ENCODE peak calls at places on chromosomes 12 and 14, in four cellular contexts. One of them, this sample, is unnamed.

GRCh38 chr12:5689773-5690172 is 255.3 kb downstream of the ANO2 start:
- DNase-seq in adipocyte: no peak
- DNase-seq in left cardiac atrium: no peak
- DNase-seq in COLO829: no peak
- DNase-seq in this sample: no peak

GRCh38 chr14:99596772-99597171 is 7.2 kb downstream of the CCDC85C start:
- DNase-seq in left cardiac atrium: no peak
- DNase-seq in adipocyte: no peak
- DNase-seq in COLO829: no peak
- DNase-seq in this sample: no peak

GRCh38 chr14:100872241-100872640 is 31.3 kb downstream of the RTL1 start:
- DNase-seq in COLO829: no peak
- DNase-seq in adipocyte: no peak
- DNase-seq in left cardiac atrium: no peak
- DNase-seq in this sample: no peak

GRCh38 chr12:49548822-49549648 is 10.2 kb downstream of the KCNH3 start:
- DNase-seq in left cardiac atrium: peak
- DNase-seq in COLO829: no peak
- DNase-seq in adipocyte: peak
- DNase-seq in this sample: no peak

GRCh38 chr14:64506751-64507150 is 2.2 kb downstream of the ZBTB1 start:
- DNase-seq in COLO829: no peak
- DNase-seq in adipocyte: peak
- DNase-seq in left cardiac atrium: no peak
- DNase-seq in this sample: no peak

GRCh38 chr14:95507174-95507573 is 9.3 kb downstream of the SYNE3 start:
- DNase-seq in adipocyte: peak
- DNase-seq in left cardiac atrium: peak
- DNase-seq in COLO829: peak
- DNase-seq in this sample: no peak

GRCh38 chr12:53062977-53063707 is 13.3 kb downstream of the TNS2 start:
- DNase-seq in COLO829: no peak
- DNase-seq in left cardiac atrium: no peak
- DNase-seq in adipocyte: no peak
- DNase-seq in this sample: no peak

GRCh38 chr12:30696486-30696885 is 817 bp upstream of the IPO8 start:
- DNase-seq in left cardiac atrium: no peak
- DNase-seq in COLO829: no peak
- DNase-seq in adipocyte: no peak
- DNase-seq in this sample: no peak

GRCh38 chr14:67630186-67630585 is 10.5 kb downstream of the ARG2 start:
- DNase-seq in left cardiac atrium: no peak
- DNase-seq in COLO829: no peak
- DNase-seq in adipocyte: no peak
- DNase-seq in this sample: no peak

GRCh38 chr12:59895161-59895785 is 299.4 kb downstream of the SLC16A7 start:
- DNase-seq in left cardiac atrium: no peak
- DNase-seq in COLO829: no peak
- DNase-seq in adipocyte: peak
- DNase-seq in this sample: no peak

GRCh38 chr12:117141097-117141898 is 42.1 kb upstream of the TESC start:
- DNase-seq in adipocyte: no peak
- DNase-seq in COLO829: no peak
- DNase-seq in left cardiac atrium: no peak
- DNase-seq in this sample: no peak

GRCh38 chr12:123033392-123034021 is 53.0 kb downstream of the ARL6IP4 start:
- DNase-seq in left cardiac atrium: peak
- DNase-seq in adipocyte: no peak
- DNase-seq in COLO829: no peak
- DNase-seq in this sample: no peak

This sample was measured in effector memory CD4-positive, alpha-beta T cell.